ENCODE peak calls at places on chromosomes 4 and X, in five cellular contexts. Q, O, H, L and R are unnamed samples.

GRCh38 chr4:155891058-155891457 is 12.4 kb upstream of the TDO2 start:
- DNase-seq in H (no peak), Q (no peak), O (no peak), L (no peak), R (peak; percentile 19)

GRCh38 chrX:100512471-100512870 is 72.3 kb upstream of the TNMD start:
- DNase-seq in H (no peak), L (peak; percentile 17), O (peak; percentile 1), Q (no peak), R (no peak)

GRCh38 chrX:80306007-80306406 is 114.2 kb upstream of the TENT5D start:
- DNase-seq in H (no peak), O (no peak), L (no peak), Q (no peak), R (no peak)

GRCh38 chr4:107635735-107636134 is 84.3 kb downstream of the PAPSS1 start:
- DNase-seq in O (no peak), L (no peak), Q (no peak), H (no peak), R (no peak)

GRCh38 chr4:165537028-165537648 is 158.3 kb downstream of the CPE start:
- DNase-seq in H (no peak), L (peak; percentile 75), O (peak; percentile 17), Q (no peak), R (peak; percentile 27)

GRCh38 chrX:15468036-15468435 is 25.1 kb downstream of the PIR start:
- DNase-seq in Q (no peak), O (no peak), H (peak; percentile 12), L (peak; percentile 69), R (peak; percentile 85)

GRCh38 chr4:168605411-168605810 is 108.6 kb downstream of the PALLD start:
- DNase-seq in Q (no peak), O (no peak), H (no peak), L (peak; percentile 60), R (no peak)

GRCh38 chr4:55827582-55827981 is 8.0 kb downstream of the EXOC1L start:
- DNase-seq in H (no peak), Q (no peak), O (no peak), L (no peak), R (no peak)

GRCh38 chrX:109384569-109385174 is 97.2 kb downstream of the GUCY2F start:
- DNase-seq in O (no peak), Q (no peak), H (no peak), L (peak; percentile 47), R (no peak)

GRCh38 chrX:24728530-24728929 is 34.8 kb downstream of the POLA1 start:
- DNase-seq in L (no peak), H (no peak), Q (no peak), O (no peak), R (peak; percentile 67)

GRCh38 chrX:11759461-11760311 is 1.6 kb downstream of the MSL3 start:
- DNase-seq in O (peak; percentile 77), H (peak; percentile 62), L (peak; percentile 95), Q (peak; percentile 73), R (peak; percentile 73)

GRCh38 chr4:129140521-129140920 is 44.6 kb downstream of the C4orf33 start:
- DNase-seq in Q (no peak), O (no peak), H (no peak), L (peak; percentile 3), R (no peak)

GRCh38 chr4:110787109-110787508 is 164.2 kb upstream of the PITX2 start:
- DNase-seq in L (no peak), Q (no peak), H (no peak), O (no peak), R (no peak)

GRCh38 chrX:134374294-134374693 is 85.7 kb upstream of the HPRT1 start:
- DNase-seq in H (no peak), L (no peak), Q (no peak), O (no peak), R (no peak)

GRCh38 chr4:120809518-120809917 is 113.0 kb downstream of the PRDM5 start:
- DNase-seq in H (no peak), Q (no peak), O (no peak), L (no peak), R (no peak)

GRCh38 chr4:14867847-14868246 is 134.4 kb upstream of the CPEB2 start:
- DNase-seq in Q (no peak), H (no peak), O (no peak), L (no peak), R (no peak)

GRCh38 chr4:146335763-146336412 is 121.5 kb downstream of the REELD1 start:
- DNase-seq in L (peak; percentile 27), O (no peak), H (no peak), Q (no peak), R (peak; percentile 81)

GRCh38 chrX:69102805-69103204 is 62.4 kb downstream of the PJA1 start:
- DNase-seq in Q (no peak), O (no peak), L (no peak), H (no peak), R (no peak)

GRCh38 chrX:150712619-150713018 is 19.4 kb downstream of the MTMR1 start:
- DNase-seq in L (no peak), O (no peak), H (no peak), Q (no peak), R (no peak)

GRCh38 chr4:73844352-73844751 is 7.9 kb downstream of the CXCL6 start:
- DNase-seq in L (peak; percentile 73), H (no peak), O (no peak), Q (no peak), R (no peak)

GRCh38 chr4:3346146-3346545 is 53.3 kb downstream of the RGS12 start:
- DNase-seq in L (peak; percentile 86), Q (no peak), H (peak; percentile 35), O (peak; percentile 60), R (peak; percentile 32)

GRCh38 chr4:71379126-71379525 is 40.3 kb downstream of the SLC4A4 start:
- DNase-seq in O (no peak), H (no peak), Q (no peak), L (no peak), R (no peak)

GRCh38 chr4:71382569-71383560 is 44.0 kb downstream of the SLC4A4 start:
- DNase-seq in L (no peak), Q (no peak), H (no peak), O (no peak), R (no peak)

GRCh38 chr4:71382125-71382524 is 43.3 kb downstream of the SLC4A4 start:
- DNase-seq in L (no peak), O (no peak), H (no peak), Q (no peak), R (no peak)

GRCh38 chr4:71380721-71381120 is 41.9 kb downstream of the SLC4A4 start:
- DNase-seq in O (no peak), L (peak; percentile 42), H (no peak), Q (no peak), R (no peak)

GRCh38 chr4:71383984-71384383 is 45.2 kb downstream of the SLC4A4 start:
- DNase-seq in Q (no peak), O (no peak), L (no peak), H (no peak), R (no peak)
- TF ChIP-seq CTCF in Q (no peak), O (no peak), L (no peak), H (no peak), R (no peak)

DNA sequence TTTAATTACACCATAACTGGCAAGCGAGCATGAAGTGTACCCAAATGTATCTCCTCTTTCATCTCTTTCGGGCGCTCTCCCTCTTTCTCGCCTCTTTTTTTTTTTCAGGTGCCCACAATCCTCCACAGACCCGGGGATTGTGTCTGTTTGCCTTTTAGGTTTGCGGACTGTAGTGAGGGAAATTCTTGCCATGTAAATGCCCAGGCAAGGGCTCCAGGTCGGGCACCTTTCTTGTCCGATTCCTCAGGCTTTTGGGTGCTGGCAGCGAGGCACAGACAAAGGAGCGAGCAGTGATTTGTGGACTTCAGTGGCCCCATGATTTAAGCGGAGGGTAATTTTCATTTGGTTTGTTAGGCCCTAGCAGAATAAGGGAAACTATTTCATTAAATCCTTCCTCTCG is 1.1 kb upstream of the PHOX2B start:
- DNase-seq in L (no peak), O (no peak), Q (no peak), H (no peak), R (no peak)
- H3K4me3 ChIP-seq in L (no peak overlapping the region), O (no peak overlapping the region), Q (no peak overlapping the region), H (no peak overlapping the region), R (no peak overlapping the region)

GRCh38 chr4:173752610-173753009 is 222.6 kb upstream of the HAND2 start:
- DNase-seq in Q (no peak), L (peak; percentile 23), H (no peak), O (no peak), R (peak; percentile 15)
- TF ChIP-seq CTCF in Q (peak; percentile 51), L (peak; percentile 51), H (peak; percentile 64), O (peak; percentile 78), R (peak; percentile 79)

DNA sequence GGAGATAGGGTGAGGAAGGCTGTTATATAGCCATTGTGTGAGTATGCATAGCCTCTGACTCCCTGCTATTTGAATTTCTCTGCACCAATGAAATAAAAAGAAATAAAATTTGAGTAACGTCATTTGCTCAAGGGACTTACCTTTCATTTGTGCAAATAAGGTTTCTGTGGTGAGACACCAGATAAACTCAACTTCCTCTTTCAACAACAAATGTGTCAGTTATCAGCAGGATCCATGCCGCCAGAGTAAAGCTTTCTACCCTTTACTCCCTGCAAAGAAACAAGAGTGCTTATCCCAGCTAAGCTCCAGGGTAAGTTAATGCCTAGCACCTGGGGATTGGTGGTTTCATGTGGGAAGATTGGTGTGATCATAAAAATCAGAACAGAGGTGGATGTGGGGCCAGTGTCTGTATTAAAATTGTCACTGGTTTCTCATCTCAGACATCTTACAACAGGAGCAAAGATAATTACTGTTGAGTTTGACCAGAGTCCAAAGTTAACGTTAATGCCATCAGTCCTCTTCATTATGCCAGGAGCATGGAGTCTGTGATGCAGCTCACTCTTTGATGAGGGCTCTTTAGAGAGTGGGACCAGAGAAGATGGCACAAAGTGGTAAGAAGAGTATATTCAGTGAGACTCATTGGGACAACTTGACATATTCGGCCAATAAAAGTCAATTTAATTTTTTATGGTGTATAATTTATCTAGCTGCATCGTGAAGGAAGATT is at the start of gene P2RY10:
- DNase-seq in H (no peak), O (no peak), L (no peak), Q (no peak), R (no peak)
- H3K4me3 ChIP-seq in H (no peak within 1 kb of the TSS), O (no peak within 1 kb of the TSS), L (no peak within 1 kb of the TSS), Q (no peak within 1 kb of the TSS), R (no peak within 1 kb of the TSS)

GRCh38 chr4:544386-545105 is 31.5 kb downstream of the TMEM271 start:
- DNase-seq in L (no peak), Q (no peak), O (no peak), H (no peak), R (no peak)
- TF ChIP-seq CTCF in L (no peak), Q (no peak), O (no peak), H (no peak), R (no peak)

DNA sequence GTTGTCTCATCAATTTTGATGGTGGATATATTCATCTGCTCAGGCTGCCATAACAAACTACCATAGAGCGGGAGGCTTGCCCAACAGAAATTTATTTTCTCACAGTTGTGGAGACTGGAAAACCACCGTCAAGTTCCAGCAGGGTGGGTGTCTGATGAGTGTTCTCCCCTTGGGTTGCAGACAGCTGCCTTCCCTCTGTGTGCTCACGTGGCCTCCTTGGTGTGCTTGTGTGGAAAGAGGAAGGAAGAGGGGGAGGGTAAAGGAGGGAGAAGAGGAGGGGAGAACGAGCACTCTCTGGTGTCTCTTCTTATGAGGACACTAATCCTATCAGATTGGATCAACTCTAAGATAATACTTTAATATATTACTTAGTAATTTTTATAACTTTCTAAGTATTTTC is 123.8 kb upstream of the TEX13D start:
- DNase-seq in O (no peak), Q (no peak), H (no peak), L (no peak), R (no peak)
- H3K4me3 ChIP-seq in O (no peak overlapping the region), Q (no peak overlapping the region), H (no peak overlapping the region), L (no peak overlapping the region), R (no peak overlapping the region)